ENCODE peak calls at places on chromosomes 5 and 9, in six cellular contexts. C is NCI-H2029 treated with DMSO at 0.1 percent for 48 hours, B is NCI-H1436, K is HCEC 1CT, O is IMR-90, D is amniotic stem cell. R is an unnamed sample.
A peak's percentile ranks its signal among the peaks of the same experiment; 100 is the strongest.

GRCh38 chr5:125149503-125149902 is 403.1 kb upstream of the ZNF608 start:
- DNase-seq in C (no peak), B (no peak), K (no peak), O (no peak), D (no peak), R (no peak)

GRCh38 chr9:24242599-24242998 is 303.1 kb downstream of the IZUMO3 start:
- DNase-seq in C (no peak), B (no peak), K (no peak), O (no peak), D (no peak), R (no peak)

GRCh38 chr9:32877639-32878217 is 94.4 kb downstream of the TMEM215 start:
- DNase-seq in C (no peak), B (no peak), K (no peak), O (no peak), D (no peak), R (no peak)

GRCh38 chr5:14806452-14806851 is 65.1 kb downstream of the ANKH start:
- DNase-seq in C (no peak), B (no peak), K (no peak), O (peak; percentile 89), D (no peak), R (peak; percentile 48)

GRCh38 chr9:121861501-121862180 is 210.2 kb downstream of the DAB2IP start:
- DNase-seq in C (no peak), B (no peak), K (peak; percentile 17), O (no peak), D (no peak), R (no peak)

GRCh38 chr9:121902483-121903135 is 190.5 kb downstream of the TTLL11 start:
- DNase-seq in C (no peak), B (no peak), K (no peak), O (peak; percentile 100), D (peak; percentile 80), R (peak; percentile 98)

GRCh38 chr9:13054381-13054780 is 225.1 kb downstream of the MPDZ start:
- DNase-seq in C (no peak), B (no peak), K (no peak), O (no peak), D (no peak), R (no peak)

GRCh38 chr9:92668746-92669526 is 995 bp downstream of the IPPK start:
- DNase-seq in C (no peak), B (no peak), K (peak; percentile 58), O (peak; percentile 65), D (no peak), R (no peak)

GRCh38 chr9:86741311-86742215 is 205.7 kb downstream of the GAS1 start:
- DNase-seq in C (no peak), B (no peak), K (peak; percentile 42), O (peak; percentile 68), D (peak; percentile 36), R (no peak)

GRCh38 chr9:133141833-133142594 is 21.0 kb upstream of the RALGDS start:
- DNase-seq in C (peak; percentile 59), B (no peak), K (no peak), O (no peak), D (no peak), R (no peak)

GRCh38 chr9:84337252-84337651 is 3.3 kb downstream of the SLC28A3 start:
- DNase-seq in C (no peak), B (no peak), K (no peak), O (no peak), D (no peak), R (no peak)

GRCh38 chr5:65482727-65483473 is 1.2 kb upstream of the ADAMTS6 start:
- DNase-seq in C (peak; percentile 66), B (no peak), K (peak; percentile 55), O (peak; percentile 69), D (peak; percentile 5), R (peak; percentile 40)

GRCh38 chr5:132444061-132444460 is 46.5 kb downstream of the IRF1 start:
- DNase-seq in C (no peak), B (no peak), K (no peak), O (no peak), D (no peak), R (no peak)

GRCh38 chr5:14172149-14172795 is 29.1 kb downstream of the TRIO start:
- DNase-seq in C (no peak), B (no peak), K (no peak), O (no peak), D (no peak), R (no peak)

GRCh38 chr9:113468716-113469448 is 5.4 kb downstream of the RGS3 start:
- DNase-seq in C (no peak), B (no peak), K (no peak), O (no peak), D (no peak), R (no peak)

GRCh38 chr5:103347729-103348128 is 89.2 kb downstream of the MACIR start:
- DNase-seq in C (no peak), B (no peak), K (no peak), O (no peak), D (no peak), R (no peak)

GRCh38 chr5:143707797-143708196 is 104.2 kb upstream of the HMHB1 start:
- DNase-seq in C (no peak), B (no peak), K (no peak), O (no peak), D (no peak), R (no peak)

GRCh38 chr5:72543365-72543764 is 36.2 kb upstream of the ZNF366 start:
- DNase-seq in C (no peak), B (no peak), K (peak; percentile 34), O (peak; percentile 69), D (no peak), R (peak; percentile 77)

GRCh38 chr5:131515348-131515747 is 119.7 kb downstream of the RAPGEF6 start:
- DNase-seq in C (no peak), B (no peak), K (no peak), O (peak; percentile 21), D (no peak), R (no peak)

GRCh38 chr5:115069087-115069968 is 100.4 kb downstream of the TRIM36 start:
- DNase-seq in C (no peak), B (peak; percentile 35), K (peak; percentile 44), O (peak; percentile 58), D (no peak), R (peak; percentile 35)

GRCh38 chr5:112374356-112374755 is 44.7 kb downstream of the EPB41L4A start:
- DNase-seq in C (no peak), B (no peak), K (no peak), O (no peak), D (no peak), R (no peak)

GRCh38 chr5:98076501-98076900 is 697.0 kb upstream of the RGMB start:
- DNase-seq in C (no peak), B (no peak), K (no peak), O (no peak), D (no peak), R (no peak)

GRCh38 chr5:131394128-131394527 is 130.3 kb downstream of the CDC42SE2 start:
- DNase-seq in C (no peak), B (no peak), K (no peak), O (peak; percentile 69), D (no peak), R (no peak)

GRCh38 chr9:74556685-74557084 is 59.5 kb downstream of the RORB start:
- DNase-seq in C (no peak), B (no peak), K (no peak), O (no peak), D (no peak), R (peak; percentile 37)

R was measured in non-pigmented ciliary epithelial cell.